ENCODE peak calls at places on chromosomes 16 and 17, in four cellular contexts. S, P, J and I are unnamed samples.

GRCh38 chr17:44607836-44608690 is 48.2 kb upstream of the MEIOC start:
- DNase-seq in S (no peak), P (peak; percentile 31), J (peak; percentile 89), I (no peak)

GRCh38 chr16:63720848-63721247 is 1401.0 kb downstream of the CDH11 start:
- DNase-seq in S (no peak), P (no peak), J (no peak), I (no peak)

GRCh38 chr16:72886366-72886974 is 161.5 kb downstream of the ZFHX3 start:
- DNase-seq in S (no peak), P (no peak), J (no peak), I (no peak)

GRCh38 chr17:39045948-39046679 is 78.9 kb upstream of the FBXO47 start:
- DNase-seq in S (no peak), P (no peak), J (no peak), I (no peak)

GRCh38 chr17:31789707-31790505 is 69.1 kb downstream of the COPRS start:
- DNase-seq in S (peak; percentile 36), P (no peak), J (no peak), I (no peak)

GRCh38 chr16:70391881-70392481 is 45.3 kb downstream of the DDX19A start:
- DNase-seq in S (no peak), P (no peak), J (no peak), I (no peak)

GRCh38 chr17:3964203-3965122 is at the start of gene ATP2A3:
- DNase-seq in S (no peak), P (no peak), J (peak; percentile 72), I (peak; percentile 86)

GRCh38 chr17:49984776-49985175 is 10.2 kb downstream of the DLX3 start:
- DNase-seq in S (no peak), P (no peak), J (no peak), I (no peak)

GRCh38 chr16:68267612-68268405 is 3.5 kb downstream of the SLC7A6 start:
- DNase-seq in S (no peak), P (no peak), J (no peak), I (no peak)

GRCh38 chr16:1439058-1439698 is 5.2 kb downstream of the CCDC154 start:
- DNase-seq in S (no peak), P (no peak), J (no peak), I (no peak)

GRCh38 chr16:78893340-78893739 is 707.2 kb downstream of the MAF start:
- DNase-seq in S (no peak), P (no peak), J (no peak), I (no peak)

GRCh38 chr16:89413811-89414585 is 76.4 kb downstream of the ANKRD11 start:
- DNase-seq in S (no peak), P (no peak), J (no peak), I (peak; percentile 51)

GRCh38 chr17:30236807-30237206 is 1.3 kb upstream of the SLC6A4 start:
- DNase-seq in S (no peak), P (peak; percentile 19), J (peak; percentile 87), I (no peak)

GRCh38 chr17:68248199-68248825 is 469 bp downstream of the AMZ2 start:
- DNase-seq in S (no peak), P (no peak), J (no peak), I (no peak)

GRCh38 chr17:74272731-74273201 is 1.3 kb upstream of the DNAI2 start:
- DNase-seq in S (no peak), P (no peak), J (no peak), I (no peak)

GRCh38 chr16:79307214-79307613 is 293.3 kb downstream of the MAF start:
- DNase-seq in S (no peak), P (no peak), J (no peak), I (no peak)

GRCh38 chr16:57531253-57531575 is 5.2 kb downstream of the CCDC102A start:
- DNase-seq in S (no peak), P (no peak), J (peak; percentile 5), I (no peak)

GRCh38 chr16:24610421-24610765 is 71.0 kb downstream of the RBBP6 start:
- DNase-seq in S (no peak), P (no peak), J (no peak), I (no peak)

GRCh38 chr17:83145831-83146230 is 66.4 kb downstream of the METRNL start:
- DNase-seq in S (no peak), P (no peak), J (no peak), I (no peak)

GRCh38 chr16:3642397-3643094 is 11.9 kb upstream of the DNASE1 start:
- DNase-seq in S (no peak), P (no peak), J (peak; percentile 91), I (peak; percentile 86)

GRCh38 chr17:66925811-66926500 is 38.6 kb upstream of the CACNG4 start:
- DNase-seq in S (no peak), P (no peak), J (no peak), I (no peak)

GRCh38 chr16:88646345-88647034 is 4.4 kb downstream of the CYBA start:
- DNase-seq in S (no peak), P (no peak), J (no peak), I (no peak)

GRCh38 chr17:27415090-27415795 is 41.0 kb upstream of the KSR1 start:
- DNase-seq in S (no peak), P (no peak), J (no peak), I (peak; percentile 28)

GRCh38 chr16:27427538-27427937 is 25.6 kb downstream of the IL21R start:
- DNase-seq in S (no peak), P (no peak), J (no peak), I (no peak)

GRCh38 chr16:23182206-23182674 is 305 bp upstream of the SCNN1G start:
- DNase-seq in S (peak; percentile 23), P (peak; percentile 84), J (peak; percentile 95), I (peak; percentile 82)

GRCh38 chr16:23182675-23183485 is at the start of gene SCNN1G:
- DNase-seq in S (no peak), P (no peak), J (peak; percentile 73), I (no peak)

GRCh38 chr16:23185661-23186060 is 3.1 kb downstream of the SCNN1G start:
- DNase-seq in S (no peak), P (no peak), J (peak; percentile 53), I (no peak)

GRCh38 chr16:23181506-23181905 is 1.0 kb upstream of the SCNN1G start:
- DNase-seq in S (no peak), P (no peak), J (no peak), I (no peak)

GRCh38 chr16:23183486-23183862 is 929 bp downstream of the SCNN1G start:
- DNase-seq in S (no peak), P (no peak), J (no peak), I (no peak)
- H3K9ac ChIP-seq in S (no peak overlapping the region), P (no peak overlapping the region), J (no peak overlapping the region), I (no peak overlapping the region)

GRCh38 chr17:41415833-41416335 is 8.5 kb downstream of the KRT37 start:
- DNase-seq in S (no peak), P (no peak), J (no peak), I (no peak)

GRCh38 chr17:41418116-41418860 is 6.1 kb downstream of the KRT37 start:
- DNase-seq in S (no peak), P (no peak), J (no peak), I (no peak)

GRCh38 chr17:41416478-41416877 is 7.9 kb downstream of the KRT37 start:
- DNase-seq in S (no peak), P (no peak), J (no peak), I (no peak)

GRCh38 chr17:41419712-41420111 is 4.7 kb downstream of the KRT37 start:
- DNase-seq in S (no peak), P (no peak), J (no peak), I (no peak)

DNA sequence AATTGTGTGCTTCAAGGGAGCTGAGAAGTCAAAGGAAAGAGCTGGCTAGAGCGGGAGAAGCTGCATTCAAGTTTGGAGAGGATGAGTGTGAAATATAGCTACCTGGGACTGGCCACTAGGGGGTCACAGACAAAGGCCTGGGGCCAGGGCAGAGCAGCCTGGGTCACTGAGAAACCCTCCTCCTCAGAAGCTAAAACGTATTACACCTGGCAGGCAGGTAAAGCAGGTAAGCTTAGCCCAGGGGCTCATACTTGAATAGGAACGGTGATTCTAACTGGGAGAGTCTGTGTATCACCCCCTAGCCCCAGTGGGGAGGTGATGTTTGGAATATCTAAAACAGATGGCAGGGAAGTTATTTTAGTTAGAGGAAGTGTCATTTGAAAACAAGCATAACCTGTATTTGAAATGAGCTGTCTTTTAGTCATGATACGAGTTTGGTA is 6.8 kb downstream of the KRT37 start:
- DNase-seq in S (no peak), P (no peak), J (peak; percentile 36), I (peak; percentile 54)
- TF ChIP-seq NRF1 in S (no peak), P (no peak), J (no peak), I (no peak)

DNA sequence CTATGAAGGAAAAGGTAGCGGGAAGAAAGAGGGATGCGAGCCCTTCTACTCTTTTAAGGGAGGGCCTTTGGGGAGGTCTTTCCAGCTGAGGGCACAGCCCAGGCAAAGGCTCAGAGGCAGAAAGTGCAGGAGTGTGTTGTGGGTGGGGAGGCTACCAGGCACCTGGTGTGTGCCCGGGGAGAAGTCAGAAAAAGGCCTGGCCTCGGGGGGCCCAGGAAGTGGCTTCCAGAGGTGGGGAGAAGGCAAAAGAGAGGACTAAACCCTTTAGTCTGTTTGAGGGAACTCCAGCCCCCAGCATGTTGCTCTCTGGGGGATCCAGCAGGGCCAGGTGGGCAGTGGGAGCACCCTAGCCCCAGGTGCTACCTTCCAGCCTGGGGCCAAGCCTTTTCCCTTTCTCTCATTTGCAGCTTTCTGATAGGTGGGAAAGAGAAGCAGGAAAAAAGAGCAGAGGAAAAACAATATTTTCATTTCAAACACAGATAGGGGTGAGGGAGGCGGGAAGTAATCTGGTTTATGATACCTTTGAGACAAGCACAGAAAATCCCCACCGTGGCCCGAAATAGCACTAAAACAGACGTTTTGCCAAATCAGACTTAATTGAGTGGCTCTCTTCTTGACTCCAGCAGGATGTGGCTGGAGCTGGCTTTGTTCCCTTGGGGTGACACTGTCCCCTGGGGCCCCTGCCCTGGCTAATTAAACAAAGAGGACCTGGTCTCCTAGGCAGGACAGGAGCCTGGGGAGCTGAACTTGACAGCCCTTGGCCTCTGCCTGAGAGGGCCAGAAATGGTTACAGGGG is 10.4 kb downstream of the RAI1 start:
- DNase-seq in S (peak; percentile 81), P (no peak), J (no peak), I (no peak)
- H3K9ac ChIP-seq in S (peak overlapping the region; percentile 61), P (no peak overlapping the region), J (no peak overlapping the region), I (no peak overlapping the region)

DNA sequence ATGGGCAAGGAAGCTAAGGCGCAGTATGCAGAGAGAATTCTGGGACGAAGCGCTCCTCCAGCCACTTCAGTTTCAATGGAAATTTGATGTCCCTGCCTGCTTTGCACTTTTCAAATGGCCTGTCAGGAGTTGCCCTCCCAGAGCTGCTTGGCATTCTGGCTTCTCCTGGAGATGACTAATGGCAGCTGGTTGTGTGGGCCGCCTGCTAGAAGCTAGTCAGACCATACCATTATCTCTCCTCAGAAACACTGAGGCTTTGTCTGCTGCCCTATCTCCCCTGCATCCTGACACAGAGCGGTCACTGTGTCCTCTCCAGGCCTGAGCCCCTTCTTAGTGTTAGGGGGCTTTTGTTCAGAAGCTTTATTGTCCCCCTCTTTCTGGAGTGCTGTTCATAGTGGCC is 180.2 kb downstream of the SPECC1 start:
- DNase-seq in S (no peak), P (no peak), J (no peak), I (no peak)
- TF ChIP-seq NRF1 in S (no peak), P (no peak), J (no peak), I (no peak)

GRCh38 chr17:42518046-42518754 is 17.8 kb upstream of the NAGLU start:
- DNase-seq in S (no peak), P (no peak), J (no peak), I (peak; percentile 81)
- H3K9ac ChIP-seq in S (no peak overlapping the region), P (no peak overlapping the region), J (peak overlapping the region; percentile 60), I (peak overlapping the region; percentile 8)

GRCh38 chr17:47883589-47884426 is 12.2 kb upstream of the SP2 start:
- DNase-seq in S (no peak), P (no peak), J (no peak), I (no peak)
- TF ChIP-seq NRF1 in S (no peak), P (no peak), J (no peak), I (no peak)